ENCODE peak calls at places on chromosomes 16 and 17, in six cellular contexts. P is BE2C; C is SK-N-DZ; S is activated CD4-positive, alpha-beta T cell treated with anti-CD3 and anti-CD28 coated beads for 1 hour; V is nephron progenitor cell; W is effector memory CD4-positive, alpha-beta T cell. N is an unnamed sample.

GRCh38 chr17:34252138-34252889 is 2.8 kb upstream of the CCL2 start:
- DNase-seq in S (no peak), W (no peak), P (peak; percentile 24), C (no peak), V (no peak), N (peak; percentile 66)

GRCh38 chr16:11029948-11030347 is 85.6 kb downstream of the CLEC16A start:
- DNase-seq in W (no peak), P (no peak), V (no peak), S (no peak), C (no peak), N (no peak)

GRCh38 chr17:73586921-73587680 is 57.1 kb downstream of the SDK2 start:
- DNase-seq in S (no peak), W (no peak), P (peak; percentile 90), V (no peak), C (peak; percentile 70), N (peak; percentile 5)

GRCh38 chr17:34874496-34874895 is 86.8 kb downstream of the CCT6B start:
- DNase-seq in S (no peak), W (no peak), C (no peak), P (no peak), V (no peak), N (no peak)

GRCh38 chr16:4450921-4451619 is 23.4 kb downstream of the NMRAL1 start:
- DNase-seq in W (no peak), C (no peak), P (no peak), V (no peak), S (no peak), N (no peak)

GRCh38 chr16:595094-595528 is 5.2 kb downstream of the RAB40C start:
- DNase-seq in V (no peak), P (no peak), W (no peak), S (no peak), C (no peak), N (no peak)

GRCh38 chr17:2954898-2955445 is 108.4 kb downstream of the OR1D5 start:
- DNase-seq in W (no peak), C (no peak), S (no peak), V (no peak), P (no peak), N (no peak)

GRCh38 chr17:79538291-79538690 is 72.6 kb downstream of the RBFOX3 start:
- DNase-seq in C (no peak), W (no peak), V (no peak), S (no peak), P (no peak), N (no peak)

GRCh38 chr16:397135-397661 is at the start of gene NME4:
- DNase-seq in V (peak; percentile 59), W (no peak), S (no peak), C (no peak), P (peak; percentile 69), N (no peak)

GRCh38 chr17:46023783-46024388 is 24.8 kb downstream of the STH start:
- DNase-seq in V (no peak), C (no peak), S (no peak), P (no peak), W (no peak), N (no peak)

GRCh38 chr17:48637323-48638260 is 11.4 kb upstream of the HOXB9 start:
- DNase-seq in S (no peak), W (no peak), V (peak; percentile 11), P (no peak), C (no peak), N (no peak)

GRCh38 chr16:2388875-2389433 is 40.3 kb upstream of the CCNF start:
- DNase-seq in V (no peak), C (no peak), P (no peak), S (no peak), W (no peak), N (no peak)

GRCh38 chr16:88077328-88078108 is 126.3 kb downstream of the BANP start:
- DNase-seq in P (peak; percentile 77), S (no peak), C (peak; percentile 91), V (no peak), W (no peak), N (no peak)

GRCh38 chr17:45370949-45371413 is 54.2 kb upstream of the MAP3K14 start:
- DNase-seq in C (no peak), W (no peak), S (no peak), P (no peak), V (no peak), N (no peak)

GRCh38 chr16:67006930-67007658 is 18.7 kb downstream of the CES4A start:
- DNase-seq in V (no peak), P (no peak), S (no peak), C (no peak), W (no peak), N (no peak)

GRCh38 chr16:66207139-66207863 is 159.2 kb upstream of the CDH5 start:
- DNase-seq in V (no peak), W (no peak), P (no peak), C (no peak), S (no peak), N (peak; percentile 21)

GRCh38 chr17:43517161-43517560 is 29.0 kb downstream of the ETV4 start:
- DNase-seq in P (no peak), W (no peak), C (no peak), V (no peak), S (no peak), N (no peak)

GRCh38 chr17:45040459-45040858 is 11.0 kb downstream of the DCAKD start:
- DNase-seq in P (no peak), W (no peak), C (no peak), V (no peak), S (no peak), N (no peak)

GRCh38 chr17:76670020-76670707 is 26.6 kb upstream of the ST6GALNAC1 start:
- DNase-seq in W (no peak), V (no peak), C (no peak), S (no peak), P (no peak), N (no peak)

GRCh38 chr16:73615256-73615655 is 567.3 kb upstream of the ZFHX3 start:
- DNase-seq in C (no peak), S (no peak), P (no peak), W (no peak), V (no peak), N (no peak)

GRCh38 chr17:65694601-65695000 is 133.2 kb upstream of the AXIN2 start:
- DNase-seq in S (no peak), C (no peak), V (no peak), W (no peak), P (no peak), N (no peak)

GRCh38 chr17:47663997-47664941 is 14.6 kb downstream of the KPNB1 start:
- DNase-seq in V (peak; percentile 66), S (peak; percentile 37), W (peak; percentile 12), C (peak; percentile 69), P (peak; percentile 72), N (peak; percentile 46)

GRCh38 chr17:60134396-60135159 is 15.2 kb upstream of the CA4 start:
- DNase-seq in S (no peak), P (peak; percentile 28), V (no peak), C (no peak), W (no peak), N (no peak)

GRCh38 chr17:57130708-57131461 is 45.8 kb downstream of the AKAP1 start:
- DNase-seq in C (peak; percentile 70), P (peak; percentile 87), S (peak; percentile 72), V (peak; percentile 90), W (peak; percentile 60), N (peak; percentile 79)

GRCh38 chr17:48293319-48294192 is 136.5 kb downstream of the SKAP1 start:
- DNase-seq in V (no peak), P (no peak), W (no peak), S (no peak), C (no peak), N (no peak)

GRCh38 chr17:57988301-57989010 is 402 bp upstream of the VEZF1 start:
- DNase-seq in P (peak; percentile 79), C (peak; percentile 76), V (no peak), S (peak; percentile 57), W (no peak), N (peak; percentile 77)

GRCh38 chr17:57662644-57663308 is 82.3 kb downstream of the CCDC182 start:
- DNase-seq in C (peak; percentile 98), V (peak; percentile 94), S (no peak), P (peak; percentile 100), W (peak; percentile 5), N (peak; percentile 99)

GRCh38 chr17:50028207-50029120 is 27.4 kb upstream of the ITGA3 start:
- DNase-seq in C (no peak), V (peak; percentile 64), P (no peak), S (no peak), W (no peak), N (no peak)

GRCh38 chr16:17469742-17470001 is 1.1 kb downstream of the XYLT1 start:
- DNase-seq in W (no peak), S (no peak), V (no peak), P (no peak), C (no peak), N (no peak)